ENCODE peak calls at places on chromosomes 2 and 18, in four cellular contexts. K is AG10803, L is fibroblast of lung, A is tibial nerve. N is an unnamed sample.

GRCh38 chr2:187208199-187208785 is 239.8 kb downstream of the CALCRL start:
- DNase-seq in K (no peak), A (no peak), L (no peak), N (no peak)

GRCh38 chr2:168961450-168962229 is 60.5 kb downstream of the G6PC2 start:
- DNase-seq in K (peak), A (no peak), L (peak), N (peak)

GRCh38 chr18:3248670-3249359 is 1.2 kb downstream of the MYL12A start:
- DNase-seq in L (peak), K (peak), A (no peak), N (peak)

GRCh38 chr2:159961005-159961404 is 101.4 kb downstream of the PLA2R1 start:
- DNase-seq in A (no peak), K (peak), L (peak), N (no peak)

GRCh38 chr18:37304012-37304680 is 261.5 kb downstream of the CELF4 start:
- DNase-seq in K (peak), A (no peak), L (no peak), N (no peak)

GRCh38 chr2:118077636-118078247 is 10.5 kb upstream of the INSIG2 start:
- DNase-seq in L (no peak), A (no peak), K (no peak), N (no peak)

GRCh38 chr2:190657474-190658252 is 8.8 kb downstream of the NAB1 start:
- DNase-seq in K (no peak), L (no peak), A (no peak), N (no peak)

GRCh38 chr2:145740302-145740701 is 1220.4 kb upstream of the ZEB2 start:
- DNase-seq in K (no peak), A (no peak), L (peak), N (no peak)

GRCh38 chr2:99957724-99958123 is 184.7 kb downstream of the AFF3 start:
- DNase-seq in A (no peak), L (peak), K (peak), N (no peak)

GRCh38 chr2:64604929-64605550 is 48.7 kb downstream of the SERTAD2 start:
- DNase-seq in A (no peak), L (peak), K (peak), N (no peak)

GRCh38 chr2:45984896-45985488 is 312.2 kb upstream of the EPAS1 start:
- DNase-seq in A (no peak), L (no peak), K (no peak), N (no peak)

GRCh38 chr2:45626387-45627010 is 15.4 kb upstream of the SRBD1 start:
- DNase-seq in A (no peak), L (no peak), K (no peak), N (no peak)

GRCh38 chr2:28835787-28836186 is 25.2 kb downstream of the SPDYA start:
- DNase-seq in K (no peak), L (no peak), A (no peak), N (no peak)

GRCh38 chr18:45517181-45517741 is 98.0 kb upstream of the SLC14A2 start:
- DNase-seq in K (peak), L (peak), A (peak), N (no peak)

GRCh38 chr2:16122556-16122955 is 182.2 kb downstream of the MYCN start:
- DNase-seq in K (no peak), A (no peak), L (no peak), N (no peak)

GRCh38 chr18:9100796-9101195 is 1.7 kb upstream of the NDUFV2 start:
- DNase-seq in L (no peak), K (no peak), A (no peak), N (no peak)

GRCh38 chr2:208389940-208390339 is 16.7 kb upstream of the PTH2R start:
- DNase-seq in A (no peak), L (no peak), K (no peak), N (no peak)

GRCh38 chr2:208386546-208386945 is 20.0 kb upstream of the PTH2R start:
- DNase-seq in L (no peak), K (no peak), A (no peak), N (no peak)

DNA sequence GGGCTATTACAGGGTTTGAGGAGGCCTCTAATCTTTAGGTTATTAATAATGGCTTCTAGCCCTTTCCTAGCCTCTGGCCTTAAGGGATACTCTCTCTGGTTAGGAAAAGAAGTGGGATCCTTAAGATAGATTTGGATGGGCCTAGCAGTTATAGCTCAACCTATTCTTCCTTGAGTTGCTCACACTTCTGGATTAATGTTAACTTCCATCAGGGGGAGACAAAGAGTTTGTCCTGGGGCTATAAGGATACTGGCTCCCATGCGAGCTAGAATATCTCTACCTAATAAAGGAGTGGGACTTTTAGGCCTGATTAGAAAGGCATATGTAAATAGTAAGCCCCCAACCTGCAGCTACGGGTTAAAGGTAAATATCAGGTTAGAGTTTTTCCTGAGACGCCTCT is 14.3 kb upstream of the PTH2R start:
- DNase-seq in L (no peak), K (no peak), A (no peak), N (no peak)
- TF ChIP-seq CTCF in L (no peak), K (peak), A (no peak), N (no peak)

DNA sequence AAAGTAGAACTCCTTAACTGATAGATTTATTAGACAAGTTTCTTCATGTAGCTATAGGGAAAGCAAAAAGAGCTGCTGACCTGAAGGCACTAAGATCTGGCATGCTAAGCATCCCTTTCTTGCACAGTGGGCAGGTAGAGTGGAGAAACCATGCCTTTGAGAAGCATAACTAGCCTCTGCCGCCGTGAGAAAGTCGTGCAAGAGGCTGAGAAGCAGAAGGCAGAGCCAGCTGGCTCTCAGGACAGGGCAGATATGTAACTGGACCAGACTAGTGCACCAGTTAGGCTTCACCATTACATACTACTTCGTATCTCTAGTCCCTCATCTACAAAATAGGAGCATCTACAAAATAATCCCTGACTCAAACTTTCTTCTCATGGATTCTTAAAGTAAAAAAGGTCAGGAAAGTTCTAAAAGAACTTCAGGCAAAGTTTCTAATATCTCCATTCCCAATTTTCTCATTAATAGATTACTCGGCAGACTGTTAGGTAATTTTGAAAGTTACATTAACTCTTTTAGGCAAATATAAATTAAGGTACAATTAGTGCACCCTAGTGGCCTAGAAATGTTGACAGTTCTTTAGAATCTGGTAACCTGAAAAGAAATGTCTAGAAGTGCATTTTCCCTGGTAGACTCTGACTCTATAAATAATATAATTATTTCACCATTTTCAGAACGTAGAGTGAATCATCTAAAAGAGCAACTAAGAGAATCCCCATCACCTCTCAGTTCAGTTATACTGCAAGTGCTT is 10.3 kb downstream of the ERBB4 start:
- DNase-seq in K (no peak), A (no peak), L (no peak), N (no peak)
- TF ChIP-seq CTCF in K (peak), A (no peak), L (no peak), N (peak)

GRCh38 chr2:166419616-166419934 is 43.8 kb upstream of the SCN9A start:
- DNase-seq in K (peak), L (peak), A (no peak), N (no peak)
- TF ChIP-seq CTCF in K (peak), L (no peak), A (peak), N (peak)

GRCh38 chr2:201618744-201619654 is 24.3 kb downstream of the TMEM237 start:
- DNase-seq in K (peak), A (peak), L (peak), N (peak)
- TF ChIP-seq CTCF in K (peak), A (no peak), L (peak), N (peak)

DNA sequence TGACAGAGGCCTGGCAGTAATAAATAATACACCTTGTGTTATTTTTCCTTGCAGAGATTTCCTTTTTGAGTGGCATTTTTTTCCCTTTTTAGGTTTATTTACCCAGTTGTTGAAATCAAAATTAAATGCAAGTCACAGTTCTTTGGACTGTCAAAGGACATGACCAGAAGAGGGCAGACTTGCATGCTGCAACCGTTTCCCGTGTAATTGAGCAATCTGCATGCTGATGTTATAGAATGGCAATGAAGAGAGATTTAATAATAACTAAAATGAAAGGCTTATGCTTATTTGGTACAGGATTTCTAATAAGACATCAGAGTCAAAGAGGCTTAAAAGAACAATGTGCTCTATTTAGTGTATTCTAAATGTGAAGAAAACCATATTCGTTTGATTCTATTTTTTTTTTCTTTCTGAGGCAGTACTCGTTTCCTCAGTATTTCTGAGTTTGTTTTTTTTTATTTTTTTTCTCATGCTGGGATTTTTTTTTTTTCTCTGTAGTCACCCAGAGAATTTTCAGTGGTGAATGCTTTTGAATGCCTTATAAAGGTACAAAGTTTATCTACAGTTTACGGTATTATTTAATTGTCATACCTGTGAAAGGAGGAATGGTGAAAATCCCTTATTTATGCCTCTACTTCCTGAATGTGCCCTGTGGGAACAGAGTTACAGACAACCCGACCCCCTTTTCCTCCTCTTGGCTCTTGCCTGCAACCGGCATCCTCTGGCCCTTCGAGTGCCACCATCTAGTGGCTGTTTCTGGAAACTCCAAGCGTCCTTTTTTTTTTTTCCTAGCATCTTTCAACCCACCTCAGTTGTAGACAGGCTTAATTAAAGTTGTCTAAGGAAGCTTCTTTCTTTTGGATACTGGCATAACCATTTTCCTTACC is 368.5 kb downstream of the LRRTM1 start:
- DNase-seq in K (peak), L (peak), A (no peak), N (no peak)
- TF ChIP-seq CTCF in K (peak), L (peak), A (peak), N (peak)